ENCODE peak calls at places on chromosomes 5 and 9, in seven cellular contexts. G is cerebellar cortex, E is iris pigment epithelial cell, M is NCI-H510A, C is hippocampal formation, R is NAMALWA, U is neural crest cell. V is an unnamed sample.

GRCh38 chr5:169875091-169875727 is 105.1 kb downstream of the INSYN2B start:
- DNase-seq in U (no peak), G (no peak), C (peak; percentile 12), R (no peak), E (peak; percentile 78), M (no peak), V (peak; percentile 61)

GRCh38 chr9:27478322-27478721 is 45.8 kb upstream of the IFNK start:
- DNase-seq in E (no peak), R (no peak), U (no peak), C (no peak), M (no peak), G (no peak), V (no peak)

GRCh38 chr5:14250778-14251711 is 107.9 kb downstream of the TRIO start:
- DNase-seq in U (no peak), R (no peak), M (no peak), G (no peak), E (no peak), C (no peak), V (no peak)

GRCh38 chr9:73093740-73094379 is 57.8 kb upstream of the ANXA1 start:
- DNase-seq in U (no peak), E (no peak), R (peak; percentile 11), G (no peak), C (no peak), M (no peak), V (no peak)

GRCh38 chr9:127509261-127509954 is 58.1 kb downstream of the LRSAM1 start:
- DNase-seq in U (no peak), C (no peak), G (no peak), E (no peak), R (no peak), M (no peak), V (no peak)

GRCh38 chr9:18474778-18475177 is 825 bp downstream of the ADAMTSL1 start:
- DNase-seq in R (no peak), U (no peak), M (no peak), E (peak; percentile 83), G (no peak), C (no peak), V (no peak)

GRCh38 chr5:142694092-142694856 is 8.4 kb upstream of the FGF1 start:
- DNase-seq in E (no peak), U (no peak), R (no peak), M (no peak), G (no peak), C (no peak), V (no peak)

GRCh38 chr5:178486305-178486704 is 103.9 kb downstream of the COL23A1 start:
- DNase-seq in C (no peak), E (no peak), R (no peak), M (no peak), G (no peak), U (no peak), V (no peak)

GRCh38 chr9:124371183-124371582 is 44.1 kb downstream of the PSMB7 start:
- DNase-seq in U (no peak), G (no peak), M (no peak), E (peak; percentile 78), R (no peak), C (no peak), V (no peak)

GRCh38 chr5:91898865-91899264 is 515.7 kb upstream of the ARRDC3 start:
- DNase-seq in R (no peak), G (no peak), M (no peak), E (no peak), C (no peak), U (no peak), V (no peak)